ENCODE peak calls at places on chromosome 11, in eight cellular contexts. J is upper lobe of right lung, N is psoas muscle, O is Peyer's patch, V is adrenal gland, P is esophagus muscularis mucosa, D is right lobe of liver, M is spleen. H is an unnamed sample. For H3K4me1, the result is how much of the 10 kb centered on the place peaks cover.

GRCh38 chr11:88050247-88050646 is 125.0 kb downstream of the RAB38 start:
- DNase-seq in J (no peak), N (no peak), O (no peak), V (no peak), P (no peak), D (no peak), M (no peak), H (no peak)

GRCh38 chr11:70610561-70610960 is 212.2 kb downstream of the CTTN start:
- DNase-seq in J (no peak), N (peak), O (no peak), V (peak), P (no peak), D (no peak), M (no peak), H (no peak)

GRCh38 chr11:58641326-58641725 is 18.9 kb downstream of the CNTF start:
- DNase-seq in J (no peak), N (no peak), O (no peak), V (no peak), P (no peak), D (no peak), M (no peak), H (no peak)

GRCh38 chr11:7544021-7544420 is 30.2 kb downstream of the PPFIBP2 start:
- DNase-seq in J (no peak), N (no peak), O (no peak), V (no peak), P (no peak), D (no peak), M (no peak), H (no peak)

GRCh38 chr11:70547821-70548670 is 149.7 kb downstream of the CTTN start:
- DNase-seq in J (no peak), N (peak), O (no peak), V (peak), P (no peak), D (no peak), M (peak), H (peak)

GRCh38 chr11:3712274-3712673 is 41.1 kb upstream of the CHRNA10 start:
- DNase-seq in J (no peak), N (no peak), O (no peak), V (no peak), P (no peak), D (no peak), M (no peak), H (no peak)

GRCh38 chr11:85949798-85950197 is 94.6 kb downstream of the CCDC83 start:
- DNase-seq in J (no peak), N (no peak), O (no peak), V (no peak), P (no peak), D (no peak), M (no peak), H (no peak)

GRCh38 chr11:128299132-128299726 is 288.1 kb downstream of the ETS1 start:
- DNase-seq in J (no peak), N (no peak), O (no peak), V (no peak), P (no peak), D (no peak), M (no peak), H (no peak)

GRCh38 chr11:124122123-124122522 is 6.9 kb downstream of the VWA5A start:
- DNase-seq in J (no peak), N (no peak), O (no peak), V (no peak), P (no peak), D (no peak), M (no peak), H (no peak)

GRCh38 chr11:2482745-2483144 is 37.9 kb downstream of the KCNQ1 start:
- DNase-seq in J (peak), N (no peak), O (no peak), V (peak), P (no peak), D (no peak), M (no peak), H (no peak)

GRCh38 chr11:73324665-73325035 is 16.6 kb downstream of the ARHGEF17 start:
- DNase-seq in J (no peak), N (no peak), O (no peak), V (no peak), P (no peak), D (no peak), M (no peak), H (no peak)

GRCh38 chr11:129950319-129951034 is 52.2 kb downstream of the PRDM10 start:
- DNase-seq in J (no peak), N (peak), O (no peak), V (peak), P (no peak), D (no peak), M (no peak), H (no peak)

GRCh38 chr11:123481647-123482046 is 51.6 kb downstream of the GRAMD1B start:
- DNase-seq in J (no peak), N (no peak), O (no peak), V (no peak), P (no peak), D (no peak), M (no peak), H (no peak)

GRCh38 chr11:66346476-66347424 is 679 bp downstream of the B4GAT1 start:
- DNase-seq in J (no peak), N (peak), O (no peak), V (peak), P (no peak), D (no peak), M (peak), H (peak)

GRCh38 chr11:119972281-119972680 is 165.6 kb downstream of the TRIM29 start:
- DNase-seq in J (no peak), N (no peak), O (no peak), V (no peak), P (no peak), D (no peak), M (no peak), H (no peak)

GRCh38 chr11:79616392-79616831 is 175.6 kb upstream of the TENM4 start:
- DNase-seq in J (no peak), N (no peak), O (no peak), V (no peak), P (no peak), D (no peak), M (no peak), H (no peak)

GRCh38 chr11:1117970-1118369 is 39.8 kb upstream of the MUC5AC start:
- DNase-seq in J (no peak), N (peak), O (no peak), V (no peak), P (no peak), D (no peak), M (peak), H (no peak)

GRCh38 chr11:72173291-72173690 is 18.6 kb upstream of the FOLR1 start:
- DNase-seq in J (no peak), N (no peak), O (no peak), V (no peak), P (no peak), D (no peak), M (no peak), H (no peak)

GRCh38 chr11:108025387-108026080 is 16.8 kb downstream of the CUL5 start:
- DNase-seq in J (no peak), N (no peak), O (no peak), V (no peak), P (no peak), D (no peak), M (no peak), H (no peak)

GRCh38 chr11:15816270-15816871 is 540.0 kb downstream of the SOX6 start:
- DNase-seq in J (no peak), N (no peak), O (no peak), V (peak), P (peak), D (no peak), M (no peak), H (no peak)

GRCh38 chr11:12717851-12718291 is 43.6 kb downstream of the TEAD1 start:
- DNase-seq in J (no peak), N (no peak), O (no peak), V (no peak), P (no peak), D (no peak), M (no peak), H (no peak)

GRCh38 chr11:99535819-99536218 is 515.1 kb downstream of the CNTN5 start:
- DNase-seq in J (no peak), N (no peak), O (no peak), V (no peak), P (no peak), D (no peak), M (no peak), H (no peak)

GRCh38 chr11:73294604-73295003 is 13.5 kb upstream of the ARHGEF17 start:
- DNase-seq in J (no peak), N (no peak), O (no peak), V (no peak), P (no peak), D (no peak), M (peak), H (no peak)

GRCh38 chr11:8149726-8150125 is 19.1 kb downstream of the RIC3 start:
- DNase-seq in J (no peak), N (no peak), O (no peak), V (no peak), P (no peak), D (no peak), M (no peak), H (no peak)

GRCh38 chr11:87228820-87229219 is 191.1 kb downstream of the TMEM135 start:
- DNase-seq in J (no peak), N (no peak), O (no peak), V (no peak), P (no peak), D (no peak), M (no peak), H (no peak)

GRCh38 chr11:13010737-13011342 is 1.7 kb downstream of the RASSF10 start:
- DNase-seq in J (peak), N (no peak), O (no peak), V (peak), P (peak), D (no peak), M (no peak), H (peak)

GRCh38 chr11:18706330-18707243 is 8.0 kb downstream of the TMEM86A start:
- DNase-seq in J (no peak), N (peak), O (peak), V (peak), P (no peak), D (peak), M (peak), H (peak)

GRCh38 chr11:19660076-19660475 is 52.6 kb upstream of the NAV2 start:
- DNase-seq in J (no peak), N (no peak), O (no peak), V (peak), P (no peak), D (peak), M (no peak), H (no peak)

GRCh38 chr11:85951428-85952107 is 96.4 kb downstream of the CCDC83 start:
- DNase-seq in J (no peak), N (no peak), O (no peak), V (no peak), P (no peak), D (no peak), M (no peak), H (no peak)

GRCh38 chr11:112588252-112588668 is 327.6 kb upstream of the PLET1 start:
- DNase-seq in J (no peak), N (peak), O (peak), V (peak), P (peak), D (peak), M (no peak), H (peak)

GRCh38 chr11:75498556-75499255 is 27.0 kb downstream of the GDPD5 start:
- DNase-seq in J (no peak), N (peak), O (no peak), V (no peak), P (no peak), D (no peak), M (no peak), H (no peak)

GRCh38 chr11:8712506-8712905 is 29.9 kb downstream of the RPL27A start:
- DNase-seq in J (no peak), N (no peak), O (no peak), V (no peak), P (no peak), D (no peak), M (no peak), H (no peak)

GRCh38 chr11:74276581-74276980 is 34.9 kb downstream of the P4HA3 start:
- DNase-seq in J (no peak), N (no peak), O (no peak), V (no peak), P (no peak), D (no peak), M (no peak), H (no peak)

GRCh38 chr11:83006877-83007330 is 64.8 kb downstream of the RAB30 start:
- DNase-seq in J (no peak), N (no peak), O (no peak), V (peak), P (no peak), D (no peak), M (no peak), H (no peak)

GRCh38 chr11:83002522-83002921 is 69.2 kb downstream of the RAB30 start:
- DNase-seq in J (no peak), N (no peak), O (no peak), V (no peak), P (no peak), D (no peak), M (no peak), H (no peak)

GRCh38 chr11:83007477-83007876 is 64.2 kb downstream of the RAB30 start:
- DNase-seq in J (no peak), N (no peak), O (no peak), V (no peak), P (no peak), D (no peak), M (no peak), H (no peak)

GRCh38 chr11:83002047-83002446 is 69.7 kb downstream of the RAB30 start:
- DNase-seq in J (no peak), N (peak), O (no peak), V (no peak), P (no peak), D (no peak), M (no peak), H (no peak)

DNA sequence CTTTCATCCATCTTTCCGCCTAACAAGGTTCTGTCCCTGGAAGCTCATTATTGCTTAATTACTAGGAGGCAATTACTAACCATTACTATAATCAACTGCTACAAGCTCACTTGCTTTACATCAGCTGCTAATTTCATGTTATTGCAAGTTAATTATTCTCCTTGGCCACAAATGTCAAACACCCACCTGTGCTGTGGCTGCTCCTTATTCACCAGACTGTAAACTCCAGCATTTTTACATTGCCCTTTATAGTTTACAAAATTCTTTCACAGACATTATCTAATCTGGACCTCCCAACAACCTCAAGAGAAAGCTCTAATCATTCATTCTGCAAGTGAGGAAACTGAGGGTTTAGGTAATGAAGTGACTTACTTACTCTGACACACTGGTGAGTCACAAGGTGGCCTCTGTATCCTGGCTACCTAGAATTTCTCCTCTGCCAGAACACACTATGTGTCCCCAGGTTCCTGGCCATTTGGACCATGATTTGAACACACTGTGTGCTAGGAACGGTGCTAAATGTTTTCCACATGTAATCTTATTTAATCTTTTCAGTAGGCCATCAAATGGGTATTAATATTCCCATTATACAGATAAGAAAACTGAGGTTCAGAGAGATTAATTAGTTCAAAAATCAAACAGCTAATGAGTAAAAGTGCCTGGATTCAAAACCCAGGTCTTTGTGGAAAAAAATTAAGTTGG is 66.7 kb downstream of the RAB30 start:
- DNase-seq in J (no peak), N (no peak), O (no peak), V (no peak), P (no peak), D (no peak), M (no peak), H (no peak)
- H3K4me1 ChIP-seq in J (under half), N (half or more), O (under half), V (under half), P (under half), D (under half), M (half or more), H (under half)

DNA sequence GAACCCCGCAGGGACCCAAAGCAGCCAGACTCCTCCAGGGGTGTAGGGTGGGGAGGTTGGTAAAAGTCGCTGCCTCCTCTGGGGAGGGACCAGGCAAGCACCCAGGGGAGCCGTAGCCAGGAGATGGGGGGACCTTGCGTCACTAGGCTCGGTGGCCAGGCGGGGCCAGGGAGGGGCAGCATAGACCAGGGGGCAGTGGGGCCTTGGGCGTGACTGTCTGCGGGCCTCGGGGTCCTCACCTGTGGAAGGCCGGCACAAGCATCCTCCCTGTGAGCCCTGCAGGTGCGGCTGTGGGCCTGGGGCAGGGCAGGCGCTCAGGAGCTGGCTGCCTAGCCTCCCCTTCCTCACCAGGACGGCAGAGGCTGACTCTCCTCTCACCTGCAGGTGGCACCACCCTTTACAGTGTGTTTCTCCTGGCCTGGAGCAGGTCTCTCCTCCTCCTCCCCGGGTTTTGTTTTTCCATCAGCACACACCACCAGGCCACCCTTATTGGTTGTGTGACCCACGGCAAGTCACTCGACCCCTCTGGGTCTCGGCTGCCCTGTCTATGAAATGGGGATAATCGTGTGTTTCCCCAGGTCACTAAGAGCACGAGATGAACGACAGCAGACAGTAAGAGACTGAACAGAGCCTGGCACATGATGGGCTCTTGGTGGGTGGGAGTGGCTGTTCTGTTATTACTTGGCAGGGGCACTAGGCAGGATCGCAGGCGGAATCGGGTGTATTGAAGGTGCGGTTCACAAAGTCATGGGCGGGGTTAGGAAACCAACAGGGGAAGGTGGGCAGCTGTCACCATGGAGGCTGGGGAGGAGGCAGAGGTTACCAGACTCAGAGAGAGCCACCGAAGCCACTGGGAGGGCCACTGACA is 52.7 kb downstream of the FLRT1 start:
- DNase-seq in J (no peak), N (no peak), O (no peak), V (no peak), P (no peak), D (no peak), M (no peak), H (no peak)
- H3K4me1 ChIP-seq in J (under half), N (half or more), O (under half), V (under half), P (under half), D (under half), M (under half), H (under half)

DNA sequence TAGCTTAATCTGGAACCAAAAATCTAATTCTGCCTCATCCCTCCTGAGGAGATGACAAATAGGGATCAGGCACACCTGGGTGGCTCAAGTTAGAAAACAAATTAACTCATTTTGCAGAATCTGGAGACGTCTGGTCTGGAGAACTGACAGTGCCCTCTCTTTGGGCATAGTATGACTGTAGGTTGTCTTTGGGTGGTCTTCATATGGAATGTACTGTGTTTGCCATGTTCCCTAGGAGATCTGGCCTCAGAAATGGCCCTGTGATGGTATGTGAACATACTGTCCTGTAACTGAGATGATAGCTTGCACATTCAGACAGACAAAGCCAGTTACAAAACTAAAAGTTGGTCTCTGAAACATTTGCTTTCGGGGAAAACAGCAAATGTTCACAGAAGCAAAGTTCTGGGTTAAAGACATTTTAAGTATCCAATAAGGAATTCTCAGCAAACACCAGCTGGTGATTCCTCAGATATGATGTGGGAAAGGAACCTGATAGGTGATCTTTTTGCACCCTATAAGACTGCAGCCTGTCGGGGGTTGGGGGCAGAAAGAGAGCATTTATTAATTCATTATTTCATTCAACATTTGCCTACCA is 29.7 kb downstream of the CD44 start:
- DNase-seq in J (no peak), N (no peak), O (no peak), V (no peak), P (no peak), D (no peak), M (no peak), H (no peak)
- H3K4me1 ChIP-seq in J (half or more), N (under half), O (under half), V (under half), P (half or more), D (under half), M (half or more), H (under half)

GRCh38 chr11:68373810-68374501 is 61.6 kb downstream of the LRP5 start:
- DNase-seq in J (no peak), N (peak), O (no peak), V (peak), P (no peak), D (peak), M (no peak), H (peak)
- H3K4me1 ChIP-seq in J (half or more), N (half or more), O (under half), V (under half), P (half or more), D (under half), M (half or more), H (half or more)

DNA sequence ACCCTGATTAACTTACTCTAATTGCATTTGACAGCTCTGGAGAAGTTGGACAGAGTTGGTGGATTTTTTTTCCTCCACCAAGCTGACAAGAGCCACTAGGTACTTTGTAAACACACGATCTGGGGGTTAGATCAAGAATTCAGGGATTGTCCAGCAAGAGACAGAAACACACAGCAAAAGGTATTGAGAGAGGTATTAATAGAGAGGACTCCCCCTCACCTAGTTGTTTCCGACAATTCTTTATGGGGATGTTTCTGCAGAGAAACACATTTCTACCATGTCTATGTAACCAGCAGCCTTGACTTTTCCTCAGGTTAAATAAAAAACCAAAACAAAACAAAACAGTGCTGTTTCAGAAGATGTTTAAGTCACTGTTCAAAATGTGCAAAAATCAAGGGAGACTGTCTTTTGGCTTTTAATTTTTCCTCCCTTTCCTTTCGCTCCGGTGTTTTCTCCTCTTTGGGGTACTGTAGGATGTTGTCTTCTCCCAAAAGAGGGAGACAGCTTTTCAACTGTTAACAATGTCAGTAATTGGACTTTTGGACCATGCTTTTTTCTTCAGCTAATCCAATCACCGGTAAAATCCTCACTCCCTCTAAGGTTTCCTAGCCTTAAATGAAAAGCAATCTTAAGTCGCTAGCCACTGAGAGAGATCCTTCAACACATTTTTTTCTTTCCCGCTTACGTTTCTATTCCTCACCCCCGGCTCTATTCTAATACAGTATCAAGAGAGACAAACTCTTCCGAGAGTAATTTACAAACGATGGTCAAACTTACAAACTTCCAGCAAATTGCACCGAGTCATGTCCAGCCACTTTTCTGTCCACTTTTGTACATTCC is 644 bp downstream of the MAML2 start:
- DNase-seq in J (no peak), N (no peak), O (no peak), V (no peak), P (no peak), D (no peak), M (no peak), H (no peak)
- H3K4me1 ChIP-seq in J (under half), N (under half), O (under half), V (under half), P (half or more), D (under half), M (half or more), H (half or more)

H was measured in stomach.